ENCODE peak calls at places on chromosomes 2 and 18, in four cellular contexts. One of them, this sample, is unnamed. For H3K9me2, the result is how much of the 10 kb centered on the place peaks cover.

GRCh38 chr18:34933880-34934689 is 107.1 kb upstream of the MAPRE2 start:
- DNase-seq in PC-9: no peak
- DNase-seq in HCT116: no peak
- DNase-seq in PC-3: no peak
- DNase-seq in this sample: no peak

GRCh38 chr18:36378194-36378593 is 80.7 kb downstream of the FHOD3 start:
- DNase-seq in PC-9: no peak
- DNase-seq in PC-3: no peak
- DNase-seq in HCT116: no peak
- DNase-seq in this sample: no peak

GRCh38 chr18:56702946-56703345 is 51.8 kb downstream of the WDR7 start:
- DNase-seq in PC-9: peak
- DNase-seq in HCT116: peak
- DNase-seq in PC-3: peak
- DNase-seq in this sample: peak

GRCh38 chr2:189210250-189211075 is 30.9 kb upstream of the COL5A2 start:
- DNase-seq in PC-3: peak
- DNase-seq in HCT116: peak
- DNase-seq in PC-9: peak
- DNase-seq in this sample: peak

GRCh38 chr2:107721581-107721980 is 105.1 kb upstream of the RGPD4 start:
- DNase-seq in PC-3: no peak
- DNase-seq in HCT116: no peak
- DNase-seq in PC-9: no peak
- DNase-seq in this sample: no peak

GRCh38 chr2:152962446-152962845 is 244.0 kb downstream of the ARL6IP6 start:
- DNase-seq in PC-9: peak
- DNase-seq in PC-3: peak
- DNase-seq in HCT116: no peak
- DNase-seq in this sample: no peak

GRCh38 chr2:47499093-47499492 is 96.1 kb downstream of the MSH2 start:
- DNase-seq in PC-9: no peak
- DNase-seq in PC-3: no peak
- DNase-seq in HCT116: no peak
- DNase-seq in this sample: no peak

GRCh38 chr2:157559061-157559460 is 69.6 kb downstream of the ACVR1C start:
- DNase-seq in PC-3: peak
- DNase-seq in HCT116: no peak
- DNase-seq in PC-9: no peak
- DNase-seq in this sample: no peak

GRCh38 chr2:23756593-23757292 is 170.2 kb downstream of the ATAD2B start:
- DNase-seq in PC-9: no peak
- DNase-seq in HCT116: no peak
- DNase-seq in PC-3: no peak
- DNase-seq in this sample: no peak

GRCh38 chr18:58242435-58242834 is 198.4 kb downstream of the NEDD4L start:
- DNase-seq in PC-3: no peak
- DNase-seq in HCT116: no peak
- DNase-seq in PC-9: no peak
- DNase-seq in this sample: no peak

GRCh38 chr2:16375351-16375750 is 290.3 kb downstream of the CYRIA start:
- DNase-seq in PC-3: no peak
- DNase-seq in HCT116: no peak
- DNase-seq in PC-9: no peak
- DNase-seq in this sample: no peak

GRCh38 chr2:191800874-191801273 is 46.0 kb downstream of the CAVIN2 start:
- DNase-seq in PC-9: no peak
- DNase-seq in PC-3: peak
- DNase-seq in HCT116: no peak
- DNase-seq in this sample: no peak

GRCh38 chr18:78977627-78978271 is 1.9 kb upstream of the SALL3 start:
- DNase-seq in PC-3: no peak
- DNase-seq in HCT116: no peak
- DNase-seq in PC-9: no peak
- DNase-seq in this sample: no peak

GRCh38 chr2:133287709-133288108 is 280.6 kb downstream of the NCKAP5 start:
- DNase-seq in PC-9: no peak
- DNase-seq in HCT116: no peak
- DNase-seq in PC-3: peak
- DNase-seq in this sample: no peak

GRCh38 chr2:176118606-176119370 is 2.2 kb downstream of the HOXD10 start:
- DNase-seq in PC-3: peak
- DNase-seq in HCT116: peak
- DNase-seq in PC-9: peak
- DNase-seq in this sample: no peak

GRCh38 chr2:177547122-177547521 is 154.5 kb downstream of the AGPS start:
- DNase-seq in PC-9: no peak
- DNase-seq in HCT116: no peak
- DNase-seq in PC-3: no peak
- DNase-seq in this sample: no peak

DNA sequence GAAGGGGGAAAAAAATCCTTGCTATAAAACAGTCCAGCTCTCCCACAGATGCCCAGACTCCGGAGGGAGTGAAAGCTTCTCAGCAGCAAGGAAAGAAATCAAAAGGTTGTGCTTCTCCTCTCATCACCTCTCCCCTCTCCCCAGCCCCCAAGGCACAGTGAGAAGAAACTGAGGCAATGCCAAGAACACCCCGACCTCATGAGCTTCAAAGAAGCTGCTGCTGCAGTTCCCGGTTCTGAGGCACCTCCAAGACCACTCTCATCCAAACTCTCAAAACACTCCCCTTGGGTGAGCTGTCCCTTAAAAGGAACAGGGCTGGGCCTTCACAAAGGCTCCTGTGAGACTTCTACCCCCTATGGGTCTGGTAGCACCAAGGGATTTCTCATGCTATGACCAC is 62.0 kb upstream of the KLF7 start:
- DNase-seq in PC-3: no peak
- DNase-seq in HCT116: no peak
- DNase-seq in PC-9: no peak
- DNase-seq in this sample: no peak
- H3K27ac ChIP-seq in PC-3: no peak
- H3K27ac ChIP-seq in HCT116: no peak
- H3K27ac ChIP-seq in PC-9: no peak
- H3K27ac ChIP-seq in this sample: no peak

DNA sequence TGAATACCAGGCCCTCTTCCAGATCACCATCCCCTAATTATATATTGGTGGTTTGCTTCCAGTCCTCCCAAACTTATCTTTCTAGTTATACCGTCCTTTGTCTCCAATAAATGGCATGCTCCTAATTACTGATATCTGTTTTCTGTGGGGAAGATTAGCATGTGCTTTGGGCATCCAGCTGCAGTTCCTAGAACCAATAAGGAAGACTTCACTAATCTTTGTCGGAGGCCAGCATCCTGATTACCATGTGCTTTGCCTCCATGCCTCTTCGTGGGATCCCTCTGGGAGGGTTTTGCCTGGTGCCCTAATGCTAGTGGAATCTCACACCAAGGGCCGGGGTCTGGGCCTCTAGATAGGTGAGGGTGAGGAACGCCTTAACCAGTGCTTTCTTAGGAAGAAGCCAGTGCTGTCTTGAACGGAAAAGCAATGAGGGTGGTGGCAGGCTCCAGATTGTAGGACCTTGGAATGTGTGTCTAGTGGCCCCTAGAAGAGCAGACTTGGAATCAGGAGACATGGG is 47.7 kb downstream of the ACKR3 start:
- DNase-seq in HCT116: no peak
- DNase-seq in PC-9: no peak
- DNase-seq in PC-3: no peak
- DNase-seq in this sample: no peak
- H3K9me2 ChIP-seq in HCT116: under half
- H3K9me2 ChIP-seq in PC-9: under half
- H3K9me2 ChIP-seq in PC-3: under half
- H3K9me2 ChIP-seq in this sample: under half

DNA sequence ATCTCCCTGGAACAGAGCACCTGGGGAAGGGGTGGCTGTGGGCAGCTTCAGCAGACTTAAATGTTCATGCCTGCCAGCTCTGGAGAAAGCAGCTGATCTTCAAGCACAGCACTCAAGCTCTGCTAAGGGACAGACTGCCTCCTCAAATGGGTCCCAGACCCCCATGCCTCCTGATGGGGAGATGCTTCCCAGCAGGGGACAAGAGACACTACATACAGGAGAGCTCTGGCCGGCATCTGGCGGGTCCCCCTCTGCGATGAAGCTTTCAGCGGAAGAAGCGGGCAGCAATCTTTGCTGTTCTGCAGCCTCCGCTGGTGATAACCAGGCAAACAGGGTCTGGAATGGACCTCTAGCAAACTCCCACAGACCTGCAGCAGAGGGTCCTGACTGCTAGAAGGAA is 294.8 kb downstream of the RND3 start:
- DNase-seq in PC-3: no peak
- DNase-seq in HCT116: no peak
- DNase-seq in PC-9: no peak
- DNase-seq in this sample: no peak
- H3K27ac ChIP-seq in PC-3: no peak
- H3K27ac ChIP-seq in HCT116: no peak
- H3K27ac ChIP-seq in PC-9: no peak
- H3K27ac ChIP-seq in this sample: no peak

GRCh38 chr2:128638311-128638710 is 319.6 kb upstream of the HS6ST1 start:
- DNase-seq in HCT116: no peak
- DNase-seq in PC-3: no peak
- DNase-seq in PC-9: no peak
- DNase-seq in this sample: no peak

GRCh38 chr2:128637481-128638155 is 318.9 kb upstream of the HS6ST1 start:
- DNase-seq in PC-9: no peak
- DNase-seq in HCT116: no peak
- DNase-seq in PC-3: no peak
- DNase-seq in this sample: no peak

GRCh38 chr2:128640166-128640846 is 321.6 kb upstream of the HS6ST1 start:
- DNase-seq in PC-3: no peak
- DNase-seq in PC-9: no peak
- DNase-seq in HCT116: no peak
- DNase-seq in this sample: no peak

GRCh38 chr2:128639693-128640092 is 321.0 kb upstream of the HS6ST1 start:
- DNase-seq in PC-9: no peak
- DNase-seq in HCT116: no peak
- DNase-seq in PC-3: no peak
- DNase-seq in this sample: no peak

DNA sequence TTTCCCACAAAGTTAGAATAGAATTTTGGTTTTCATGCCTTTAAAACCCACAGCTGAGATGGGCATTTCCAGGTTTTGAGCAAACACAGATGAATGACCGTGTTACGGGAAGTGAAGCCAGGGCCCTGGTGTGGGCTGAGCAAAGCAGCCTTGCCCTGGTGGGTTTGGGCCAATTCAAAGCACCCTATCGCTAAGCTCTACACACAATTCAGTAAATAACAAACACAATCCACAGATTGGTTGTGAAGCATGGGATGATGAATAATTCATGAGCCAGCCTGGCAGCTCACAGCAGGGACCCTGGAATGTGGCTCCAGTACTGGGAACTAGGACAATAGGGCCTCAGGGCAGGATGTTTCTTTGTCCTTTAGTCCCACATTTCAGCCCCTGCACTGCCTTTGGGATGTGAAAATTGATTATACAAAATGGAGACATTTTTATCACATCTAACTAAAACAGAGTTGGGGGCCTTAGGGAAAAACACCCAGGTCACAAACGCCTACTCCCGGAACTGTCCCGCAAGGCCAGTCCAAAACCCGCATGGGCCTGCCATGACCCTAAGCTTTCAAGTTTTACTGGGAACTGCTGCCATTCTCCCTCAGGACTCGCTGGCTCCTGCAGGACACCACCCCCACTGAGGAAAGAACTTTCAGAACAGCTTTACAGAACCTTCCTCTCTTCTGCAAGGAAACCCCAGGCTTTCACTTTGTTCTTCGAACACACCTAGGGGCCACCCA is 320.2 kb upstream of the HS6ST1 start:
- DNase-seq in HCT116: no peak
- DNase-seq in PC-3: no peak
- DNase-seq in PC-9: no peak
- DNase-seq in this sample: no peak
- H3K9me2 ChIP-seq in HCT116: under half
- H3K9me2 ChIP-seq in PC-3: under half
- H3K9me2 ChIP-seq in PC-9: under half
- H3K9me2 ChIP-seq in this sample: under half

GRCh38 chr2:68811364-68811763 is 59.8 kb downstream of the BMP10 start:
- DNase-seq in HCT116: no peak
- DNase-seq in PC-3: peak
- DNase-seq in PC-9: no peak
- DNase-seq in this sample: no peak

GRCh38 chr2:68807821-68808266 is 63.4 kb downstream of the BMP10 start:
- DNase-seq in HCT116: no peak
- DNase-seq in PC-9: no peak
- DNase-seq in PC-3: peak
- DNase-seq in this sample: peak

GRCh38 chr2:68809324-68810240 is 61.6 kb downstream of the BMP10 start:
- DNase-seq in PC-3: no peak
- DNase-seq in PC-9: no peak
- DNase-seq in HCT116: no peak
- DNase-seq in this sample: no peak

GRCh38 chr2:68813596-68813995 is 57.6 kb downstream of the BMP10 start:
- DNase-seq in PC-9: no peak
- DNase-seq in HCT116: no peak
- DNase-seq in PC-3: no peak
- DNase-seq in this sample: no peak

DNA sequence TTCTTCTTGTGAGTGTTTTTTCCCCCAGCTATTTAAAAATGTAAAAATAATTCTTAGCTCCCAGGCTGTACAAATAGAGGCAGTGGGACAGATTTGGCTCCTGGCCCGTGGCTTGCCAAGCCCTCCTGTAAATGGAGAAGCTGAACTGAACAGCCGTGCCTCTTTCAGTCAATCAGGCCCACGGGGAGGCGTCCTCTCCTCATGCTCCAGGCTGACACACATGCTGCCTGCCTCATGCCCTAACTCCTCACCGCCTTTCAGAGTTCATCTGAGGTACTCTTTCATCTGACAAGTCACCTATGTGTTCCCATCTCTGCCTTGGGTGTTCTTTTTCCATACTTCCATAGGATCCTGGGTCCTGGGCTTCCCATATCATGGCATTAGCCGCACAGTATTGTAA is 58.9 kb downstream of the BMP10 start:
- DNase-seq in PC-9: no peak
- DNase-seq in HCT116: no peak
- DNase-seq in PC-3: no peak
- DNase-seq in this sample: no peak
- H3K27ac ChIP-seq in PC-9: no peak
- H3K27ac ChIP-seq in HCT116: no peak
- H3K27ac ChIP-seq in PC-3: no peak
- H3K27ac ChIP-seq in this sample: no peak

GRCh38 chr2:128640847-128641360 is 322.2 kb upstream of the HS6ST1 start:
- DNase-seq in PC-3: no peak
- DNase-seq in PC-9: no peak
- DNase-seq in HCT116: no peak
- DNase-seq in this sample: no peak
- H3K9me2 ChIP-seq in PC-3: under half
- H3K9me2 ChIP-seq in PC-9: under half
- H3K9me2 ChIP-seq in HCT116: under half
- H3K9me2 ChIP-seq in this sample: under half

This sample was measured in hepatocyte.